ENCODE peak calls at places on chromosomes 13 and 19, in ten cellular contexts. D is heart left ventricle; R is GM23338; E is cardiac fibroblast; L is esophagus squamous epithelium; O is dorsolateral prefrontal cortex; Z is BJ; J is CD8-positive, alpha-beta T cell; P is cardiac muscle cell; G is endodermal cell. U is an unnamed sample.

GRCh38 chr19:45496349-45496953 is 396 bp downstream of the RTN2 start:
- DNase-seq in D (peak), R (peak), Z (no peak), E (no peak), P (peak), L (no peak), O (no peak), J (peak), G (peak), U (peak)

GRCh38 chr19:2428027-2428690 is 773 bp upstream of the TIMM13 start:
- DNase-seq in L (no peak), E (peak), J (no peak), Z (no peak), D (peak), O (no peak), R (peak), G (peak), P (no peak), U (no peak)

GRCh38 chr13:110346661-110347067 is 39.6 kb downstream of the COL4A2 start:
- DNase-seq in O (no peak), P (no peak), D (no peak), G (no peak), Z (no peak), J (no peak), E (peak), L (no peak), R (no peak), U (no peak)

GRCh38 chr19:5293607-5294089 is 47.0 kb downstream of the PTPRS start:
- DNase-seq in E (peak), J (no peak), D (no peak), Z (no peak), R (peak), O (no peak), G (peak), P (peak), L (no peak), U (peak)

GRCh38 chr19:54329476-54330165 is 9.3 kb downstream of the LILRA4 start:
- DNase-seq in L (no peak), E (no peak), R (no peak), Z (no peak), D (no peak), P (no peak), O (no peak), G (no peak), J (no peak), U (no peak)

GRCh38 chr19:17296278-17296677 is 6.9 kb downstream of the ABHD8 start:
- DNase-seq in D (no peak), E (no peak), L (no peak), O (no peak), R (no peak), J (no peak), Z (no peak), P (no peak), G (no peak), U (no peak)

GRCh38 chr13:24921003-24921402 is 157.0 kb downstream of the RNF17 start:
- DNase-seq in J (no peak), L (no peak), P (no peak), Z (no peak), R (peak), E (no peak), G (no peak), O (no peak), D (no peak), U (no peak)

GRCh38 chr13:99617474-99618255 is 116.4 kb downstream of the TM9SF2 start:
- DNase-seq in P (peak), R (peak), Z (no peak), G (peak), D (peak), E (peak), L (no peak), J (no peak), O (no peak), U (peak)

GRCh38 chr19:50308991-50309390 is 20.2 kb downstream of the KCNC3 start:
- DNase-seq in Z (no peak), P (no peak), E (no peak), R (no peak), D (no peak), J (no peak), G (peak), O (no peak), L (no peak), U (no peak)

GRCh38 chr13:100506600-100507422 is 81.8 kb downstream of the GGACT start:
- DNase-seq in R (no peak), D (no peak), P (no peak), J (no peak), O (no peak), G (no peak), Z (no peak), E (no peak), L (no peak), U (no peak)

GRCh38 chr13:36766295-36766694 is 52.7 kb upstream of the RFXAP start:
- DNase-seq in G (no peak), J (no peak), O (no peak), E (peak), L (no peak), Z (peak), R (peak), D (no peak), P (no peak), U (no peak)

GRCh38 chr19:7415857-7416371 is 67.2 kb downstream of the ARHGEF18 start:
- DNase-seq in Z (no peak), P (no peak), J (no peak), E (no peak), R (no peak), L (no peak), O (no peak), D (no peak), G (no peak), U (no peak)

GRCh38 chr19:58330458-58330857 is 3.7 kb downstream of the ZSCAN22 start:
- DNase-seq in D (no peak), R (peak), P (no peak), E (peak), L (no peak), O (no peak), J (no peak), G (no peak), Z (no peak), U (no peak)

GRCh38 chr19:46697142-46697960 is 19.6 kb downstream of the PRKD2 start:
- DNase-seq in E (peak), P (peak), D (peak), L (no peak), G (peak), R (peak), J (no peak), O (peak), Z (peak), U (peak)

GRCh38 chr19:45322311-45322710 is 364 bp downstream of the CKM start:
- DNase-seq in E (no peak), L (no peak), G (peak), P (peak), O (no peak), Z (no peak), D (peak), R (no peak), J (no peak), U (no peak)

GRCh38 chr13:23928985-23929384 is 31.7 kb upstream of the C1QTNF9B start:
- DNase-seq in D (no peak), E (peak), O (no peak), G (no peak), Z (peak), R (no peak), P (no peak), L (no peak), J (no peak), U (no peak)

GRCh38 chr13:87124785-87125074 is 546.4 kb upstream of the SLITRK5 start:
- DNase-seq in G (no peak), Z (no peak), P (no peak), R (peak), J (no peak), L (no peak), E (no peak), O (no peak), D (no peak), U (no peak)

GRCh38 chr13:103908274-103908673 is 842.1 kb upstream of the SLC10A2 start:
- DNase-seq in O (no peak), Z (no peak), G (no peak), E (no peak), P (no peak), R (no peak), J (no peak), L (no peak), D (no peak), U (no peak)

GRCh38 chr19:6452223-6452614 is 7.4 kb downstream of the SLC25A23 start:
- DNase-seq in D (no peak), Z (no peak), J (no peak), E (no peak), O (no peak), P (no peak), R (no peak), G (no peak), L (no peak), U (no peak)

GRCh38 chr13:22061806-22062391 is 391.0 kb downstream of the FGF9 start:
- DNase-seq in D (no peak), Z (no peak), O (no peak), G (no peak), R (no peak), E (no peak), L (no peak), P (no peak), J (peak), U (no peak)

GRCh38 chr13:23202383-23202782 is 21.6 kb downstream of the SGCG start:
- DNase-seq in P (no peak), Z (no peak), G (no peak), D (no peak), J (no peak), E (no peak), R (no peak), L (no peak), O (no peak), U (no peak)

GRCh38 chr13:113452942-113453901 is at the start of gene ADPRHL1:
- DNase-seq in O (no peak), L (no peak), P (peak), G (no peak), R (no peak), Z (no peak), J (no peak), E (no peak), D (peak), U (no peak)

GRCh38 chr19:15448014-15448777 is 1.6 kb downstream of the WIZ start:
- DNase-seq in O (no peak), Z (no peak), J (no peak), R (no peak), D (no peak), L (no peak), P (no peak), E (no peak), G (no peak), U (no peak)

GRCh38 chr19:33784432-33784831 is 12.2 kb upstream of the KCTD15 start:
- DNase-seq in Z (no peak), O (no peak), J (no peak), P (no peak), L (no peak), G (no peak), D (no peak), E (no peak), R (no peak), U (no peak)

GRCh38 chr13:95463516-95463915 is 89.0 kb upstream of the CLDN10 start:
- DNase-seq in E (peak), G (no peak), R (no peak), O (no peak), J (no peak), Z (no peak), P (no peak), D (no peak), L (no peak), U (no peak)

GRCh38 chr19:3403489-3404323 is 37.3 kb downstream of the NFIC start:
- DNase-seq in D (peak), Z (peak), J (no peak), E (peak), P (peak), R (peak), L (no peak), O (peak), G (peak), U (no peak)

GRCh38 chr13:48500652-48501197 is 32.2 kb downstream of the RCBTB2 start:
- DNase-seq in J (no peak), G (no peak), P (no peak), O (no peak), E (peak), D (no peak), Z (peak), R (peak), L (no peak), U (no peak)

GRCh38 chr13:48233097-48233885 is at the start of gene ITM2B:
- DNase-seq in Z (no peak), E (peak), D (peak), J (peak), L (peak), G (no peak), O (peak), P (peak), R (peak), U (peak)

GRCh38 chr19:53977991-53978731 is 13.3 kb upstream of the CACNG6 start:
- DNase-seq in G (peak), R (peak), E (peak), D (peak), P (peak), O (peak), J (no peak), Z (peak), L (no peak), U (peak)

GRCh38 chr13:73268306-73268705 is 209.5 kb downstream of the KLF5 start:
- DNase-seq in J (no peak), O (no peak), E (peak), R (no peak), D (no peak), P (no peak), L (no peak), G (no peak), Z (no peak), U (no peak)

GRCh38 chr19:45402469-45403070 is 2.3 kb downstream of the PPP1R13L start:
- DNase-seq in G (peak), R (peak), D (peak), O (no peak), J (no peak), Z (no peak), P (peak), L (no peak), E (peak), U (peak)

GRCh38 chr19:18439025-18439909 is 1.3 kb upstream of the ISYNA1 start:
- DNase-seq in Z (no peak), J (no peak), G (peak), O (no peak), L (no peak), R (peak), P (no peak), E (peak), D (no peak), U (no peak)

GRCh38 chr19:35295792-35296462 is 4.0 kb downstream of the MAG start:
- DNase-seq in P (peak), R (peak), G (peak), O (no peak), D (no peak), E (no peak), J (peak), L (no peak), Z (no peak), U (no peak)

DNA sequence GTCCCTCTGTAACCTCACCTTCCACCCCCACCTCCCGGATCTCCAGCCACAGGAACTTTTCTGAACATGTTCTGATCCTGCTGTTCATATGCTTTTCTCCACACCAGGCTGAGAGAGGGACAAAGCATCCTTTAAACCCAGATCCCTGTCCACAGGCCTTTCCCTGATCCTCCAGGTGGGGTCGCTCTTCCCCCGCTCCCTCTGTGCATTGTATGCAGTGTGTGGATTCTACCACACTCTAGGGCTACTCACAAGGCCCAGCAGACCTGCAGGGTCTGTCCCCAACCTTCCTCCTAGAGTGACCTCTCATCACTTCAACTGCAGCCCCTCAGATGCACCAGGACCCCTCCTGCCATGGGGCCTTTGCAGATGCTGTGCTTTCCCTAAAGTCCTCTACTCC is 1200.6 kb downstream of the UQCRFS1 start:
- DNase-seq in J (no peak), G (peak), O (no peak), D (no peak), E (no peak), L (no peak), P (peak), R (peak), Z (no peak), U (no peak)
- TF ChIP-seq CTCF in J (no peak), G (peak), O (no peak), D (no peak), E (no peak), L (no peak), P (no peak), R (peak), Z (no peak), U (no peak)

GRCh38 chr19:12513531-12514061 is 29.0 kb upstream of the ZNF709 start:
- DNase-seq in G (peak), Z (no peak), O (peak), D (peak), P (no peak), R (peak), E (no peak), J (no peak), L (no peak), U (no peak)
- TF ChIP-seq CTCF in G (peak), Z (no peak), O (no peak), D (no peak), P (no peak), R (peak), E (no peak), J (no peak), L (no peak), U (no peak)

GRCh38 chr13:65966991-65967451 is 1263.1 kb downstream of the PCDH9 start:
- DNase-seq in Z (no peak), O (no peak), D (no peak), R (peak), P (peak), E (peak), J (no peak), L (no peak), G (peak), U (no peak)
- TF ChIP-seq CTCF in Z (peak), O (peak), D (no peak), R (peak), P (peak), E (peak), J (no peak), L (no peak), G (peak), U (no peak)

GRCh38 chr19:23305555-23305954 is 55.4 kb upstream of the ZNF724 start:
- DNase-seq in J (no peak), E (no peak), Z (no peak), D (no peak), L (no peak), G (no peak), P (no peak), R (peak), O (no peak), U (no peak)
- TF ChIP-seq CTCF in J (no peak), E (no peak), Z (no peak), D (no peak), L (no peak), G (peak), P (no peak), R (peak), O (no peak), U (no peak)

GRCh38 chr13:27274631-27275030 is 4.0 kb downstream of the RASL11A start:
- DNase-seq in O (no peak), Z (no peak), P (no peak), E (no peak), L (no peak), J (no peak), R (no peak), D (no peak), G (no peak), U (no peak)

GRCh38 chr13:27280009-27280646 is 9.5 kb downstream of the RASL11A start:
- DNase-seq in G (no peak), D (no peak), L (no peak), R (no peak), E (no peak), J (no peak), O (no peak), Z (no peak), P (no peak), U (no peak)

GRCh38 chr13:27279506-27279905 is 8.9 kb downstream of the RASL11A start:
- DNase-seq in G (no peak), E (no peak), O (no peak), L (no peak), D (no peak), J (no peak), P (no peak), R (no peak), Z (no peak), U (no peak)

GRCh38 chr13:27273658-27274425 is 3.2 kb downstream of the RASL11A start:
- DNase-seq in O (no peak), E (peak), D (no peak), J (no peak), G (peak), P (peak), Z (no peak), L (no peak), R (no peak), U (no peak)

DNA sequence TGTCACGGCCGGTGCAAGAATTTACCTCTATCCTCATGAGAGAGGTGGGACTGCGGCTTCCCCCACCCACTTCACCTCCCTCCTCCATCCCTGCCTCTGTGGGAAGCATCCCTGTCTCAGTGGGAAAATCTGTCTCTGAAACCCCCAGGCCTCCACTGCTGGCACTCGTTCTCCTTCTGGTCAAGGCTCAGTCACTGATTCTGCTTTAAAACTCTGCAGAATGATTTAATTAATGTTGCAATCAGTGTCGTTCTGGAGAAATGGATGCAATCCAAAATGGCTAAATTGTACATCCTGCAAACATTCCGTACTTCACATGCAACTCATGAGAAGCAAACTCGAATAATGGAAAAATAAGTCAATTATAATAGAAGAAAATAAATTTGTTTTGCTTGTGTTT is 5.6 kb downstream of the RASL11A start:
- DNase-seq in R (no peak), L (no peak), J (no peak), O (no peak), G (no peak), E (peak), D (no peak), P (no peak), Z (peak), U (no peak)
- TF ChIP-seq CTCF in R (no peak), L (no peak), J (no peak), O (no peak), G (no peak), E (no peak), D (no peak), P (no peak), Z (no peak), U (no peak)

DNA sequence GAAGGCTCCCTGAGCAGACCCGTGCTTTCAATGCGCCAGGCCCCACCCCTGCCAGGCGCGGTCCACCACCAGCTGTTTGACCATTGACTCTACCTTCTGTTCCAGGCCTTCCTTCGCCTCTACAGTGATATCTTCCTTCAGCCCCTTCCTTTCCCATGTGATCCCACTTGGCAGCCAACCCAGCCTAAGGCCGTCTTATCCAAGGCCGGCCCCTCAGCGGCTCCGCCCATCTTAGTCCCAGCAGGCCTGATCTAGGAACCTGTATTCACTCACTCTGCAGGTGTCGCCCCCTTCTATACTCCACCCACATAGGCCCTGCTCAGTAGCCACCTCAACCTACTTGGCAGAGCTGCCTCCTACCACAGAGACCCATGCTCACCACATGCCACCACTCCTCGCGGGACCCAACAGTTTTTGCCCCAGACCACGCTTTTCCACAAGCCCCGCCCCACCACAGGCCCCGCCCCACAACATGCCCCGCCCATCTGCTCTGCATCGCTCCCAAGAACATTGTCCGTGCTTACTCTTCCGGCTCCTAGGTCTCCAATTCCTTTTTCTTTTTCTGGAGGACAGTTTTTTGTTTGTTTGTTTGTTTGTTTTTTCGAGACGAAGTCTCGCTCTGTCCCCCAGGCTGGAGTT is 2.9 kb downstream of the RASIP1 start:
- DNase-seq in J (no peak), R (peak), P (no peak), L (no peak), G (peak), E (no peak), D (peak), O (no peak), Z (no peak), U (no peak)
- TF ChIP-seq CTCF in J (no peak), R (no peak), P (no peak), L (no peak), G (no peak), E (no peak), D (no peak), O (no peak), Z (no peak), U (no peak)

U was measured in mesothelial cell of epicardium.